ENCODE peak calls at places on chromosomes 2 and 18, in nine cellular contexts. One of them, this sample, is unnamed.

GRCh38 chr2:75053484-75054112 is 95.2 kb downstream of the POLE4 start:
- DNase-seq in activated T-helper 1 cell treated with anti-CD3 and anti-CD28 coated beads, Interleukin-12 subunit alpha, Interleukin-12 subunit beta, Interleukin-2, Interleukin-4 antibody, amounts not matched to agents 30 ng/mL and 10 ng/mL and 1 ng/mL, durations not matched to agents 14 hours and 24 hours and 36 hours: no peak
- DNase-seq in Panc1: no peak
- DNase-seq in activated CD4-positive, CD25-positive, alpha-beta regulatory T cell: no peak
- DNase-seq in NCI-H1092 treated with DMSO at 0.1 percent for 48 hours: peak
- DNase-seq in CD4-positive, alpha-beta memory T cell: no peak
- DNase-seq in non-pigmented ciliary epithelial cell: no peak
- DNase-seq in NCI-H2171 treated with DMSO at 0.1 percent for 48 hours: peak
- DNase-seq in substantia nigra: no peak
- DNase-seq in this sample: no peak

GRCh38 chr2:36670881-36671595 is 25.5 kb upstream of the VIT start:
- DNase-seq in activated T-helper 1 cell treated with anti-CD3 and anti-CD28 coated beads, Interleukin-12 subunit alpha, Interleukin-12 subunit beta, Interleukin-2, Interleukin-4 antibody, amounts not matched to agents 30 ng/mL and 10 ng/mL and 1 ng/mL, durations not matched to agents 14 hours and 24 hours and 36 hours: no peak
- DNase-seq in Panc1: no peak
- DNase-seq in activated CD4-positive, CD25-positive, alpha-beta regulatory T cell: no peak
- DNase-seq in NCI-H1092 treated with DMSO at 0.1 percent for 48 hours: no peak
- DNase-seq in CD4-positive, alpha-beta memory T cell: no peak
- DNase-seq in non-pigmented ciliary epithelial cell: no peak
- DNase-seq in NCI-H2171 treated with DMSO at 0.1 percent for 48 hours: no peak
- DNase-seq in substantia nigra: no peak
- DNase-seq in this sample: no peak

GRCh38 chr2:26757873-26758789 is 6.0 kb upstream of the SLC35F6 start:
- DNase-seq in activated T-helper 1 cell treated with anti-CD3 and anti-CD28 coated beads, Interleukin-12 subunit alpha, Interleukin-12 subunit beta, Interleukin-2, Interleukin-4 antibody, amounts not matched to agents 30 ng/mL and 10 ng/mL and 1 ng/mL, durations not matched to agents 14 hours and 24 hours and 36 hours: no peak
- DNase-seq in Panc1: peak
- DNase-seq in activated CD4-positive, CD25-positive, alpha-beta regulatory T cell: no peak
- DNase-seq in NCI-H1092 treated with DMSO at 0.1 percent for 48 hours: no peak
- DNase-seq in CD4-positive, alpha-beta memory T cell: no peak
- DNase-seq in non-pigmented ciliary epithelial cell: peak
- DNase-seq in NCI-H2171 treated with DMSO at 0.1 percent for 48 hours: no peak
- DNase-seq in substantia nigra: no peak
- DNase-seq in this sample: peak

GRCh38 chr18:75854174-75854573 is 426.7 kb upstream of the SMIM21 start:
- DNase-seq in activated T-helper 1 cell treated with anti-CD3 and anti-CD28 coated beads, Interleukin-12 subunit alpha, Interleukin-12 subunit beta, Interleukin-2, Interleukin-4 antibody, amounts not matched to agents 30 ng/mL and 10 ng/mL and 1 ng/mL, durations not matched to agents 14 hours and 24 hours and 36 hours: no peak
- DNase-seq in Panc1: no peak
- DNase-seq in activated CD4-positive, CD25-positive, alpha-beta regulatory T cell: no peak
- DNase-seq in NCI-H1092 treated with DMSO at 0.1 percent for 48 hours: no peak
- DNase-seq in CD4-positive, alpha-beta memory T cell: no peak
- DNase-seq in non-pigmented ciliary epithelial cell: no peak
- DNase-seq in NCI-H2171 treated with DMSO at 0.1 percent for 48 hours: peak
- DNase-seq in substantia nigra: no peak
- DNase-seq in this sample: no peak

GRCh38 chr2:239721991-239722759 is 303.0 kb downstream of the NDUFA10 start:
- DNase-seq in activated T-helper 1 cell treated with anti-CD3 and anti-CD28 coated beads, Interleukin-12 subunit alpha, Interleukin-12 subunit beta, Interleukin-2, Interleukin-4 antibody, amounts not matched to agents 30 ng/mL and 10 ng/mL and 1 ng/mL, durations not matched to agents 14 hours and 24 hours and 36 hours: no peak
- DNase-seq in Panc1: no peak
- DNase-seq in activated CD4-positive, CD25-positive, alpha-beta regulatory T cell: no peak
- DNase-seq in NCI-H1092 treated with DMSO at 0.1 percent for 48 hours: no peak
- DNase-seq in CD4-positive, alpha-beta memory T cell: no peak
- DNase-seq in non-pigmented ciliary epithelial cell: no peak
- DNase-seq in NCI-H2171 treated with DMSO at 0.1 percent for 48 hours: no peak
- DNase-seq in substantia nigra: no peak
- DNase-seq in this sample: no peak

GRCh38 chr2:240952496-240953246 is 45.7 kb upstream of the SNED1 start:
- DNase-seq in activated T-helper 1 cell treated with anti-CD3 and anti-CD28 coated beads, Interleukin-12 subunit alpha, Interleukin-12 subunit beta, Interleukin-2, Interleukin-4 antibody, amounts not matched to agents 30 ng/mL and 10 ng/mL and 1 ng/mL, durations not matched to agents 14 hours and 24 hours and 36 hours: no peak
- DNase-seq in Panc1: no peak
- DNase-seq in activated CD4-positive, CD25-positive, alpha-beta regulatory T cell: no peak
- DNase-seq in NCI-H1092 treated with DMSO at 0.1 percent for 48 hours: no peak
- DNase-seq in CD4-positive, alpha-beta memory T cell: no peak
- DNase-seq in non-pigmented ciliary epithelial cell: no peak
- DNase-seq in NCI-H2171 treated with DMSO at 0.1 percent for 48 hours: no peak
- DNase-seq in substantia nigra: no peak
- DNase-seq in this sample: peak

GRCh38 chr2:116585654-116586053 is 1228.8 kb upstream of the DDX18 start:
- DNase-seq in activated T-helper 1 cell treated with anti-CD3 and anti-CD28 coated beads, Interleukin-12 subunit alpha, Interleukin-12 subunit beta, Interleukin-2, Interleukin-4 antibody, amounts not matched to agents 30 ng/mL and 10 ng/mL and 1 ng/mL, durations not matched to agents 14 hours and 24 hours and 36 hours: no peak
- DNase-seq in Panc1: no peak
- DNase-seq in activated CD4-positive, CD25-positive, alpha-beta regulatory T cell: no peak
- DNase-seq in NCI-H1092 treated with DMSO at 0.1 percent for 48 hours: no peak
- DNase-seq in CD4-positive, alpha-beta memory T cell: no peak
- DNase-seq in non-pigmented ciliary epithelial cell: no peak
- DNase-seq in NCI-H2171 treated with DMSO at 0.1 percent for 48 hours: no peak
- DNase-seq in substantia nigra: no peak
- DNase-seq in this sample: no peak

GRCh38 chr2:218041302-218042165 is 27.5 kb upstream of the RUFY4 start:
- DNase-seq in activated T-helper 1 cell treated with anti-CD3 and anti-CD28 coated beads, Interleukin-12 subunit alpha, Interleukin-12 subunit beta, Interleukin-2, Interleukin-4 antibody, amounts not matched to agents 30 ng/mL and 10 ng/mL and 1 ng/mL, durations not matched to agents 14 hours and 24 hours and 36 hours: no peak
- DNase-seq in Panc1: no peak
- DNase-seq in activated CD4-positive, CD25-positive, alpha-beta regulatory T cell: no peak
- DNase-seq in NCI-H1092 treated with DMSO at 0.1 percent for 48 hours: no peak
- DNase-seq in CD4-positive, alpha-beta memory T cell: no peak
- DNase-seq in non-pigmented ciliary epithelial cell: no peak
- DNase-seq in NCI-H2171 treated with DMSO at 0.1 percent for 48 hours: no peak
- DNase-seq in substantia nigra: no peak
- DNase-seq in this sample: no peak

GRCh38 chr2:225584821-225585220 is 185.3 kb downstream of the NYAP2 start:
- DNase-seq in activated T-helper 1 cell treated with anti-CD3 and anti-CD28 coated beads, Interleukin-12 subunit alpha, Interleukin-12 subunit beta, Interleukin-2, Interleukin-4 antibody, amounts not matched to agents 30 ng/mL and 10 ng/mL and 1 ng/mL, durations not matched to agents 14 hours and 24 hours and 36 hours: no peak
- DNase-seq in Panc1: no peak
- DNase-seq in activated CD4-positive, CD25-positive, alpha-beta regulatory T cell: no peak
- DNase-seq in NCI-H1092 treated with DMSO at 0.1 percent for 48 hours: peak
- DNase-seq in CD4-positive, alpha-beta memory T cell: no peak
- DNase-seq in non-pigmented ciliary epithelial cell: no peak
- DNase-seq in NCI-H2171 treated with DMSO at 0.1 percent for 48 hours: peak
- DNase-seq in substantia nigra: no peak
- DNase-seq in this sample: no peak

GRCh38 chr2:101151859-101152194 is 645 bp upstream of the TBC1D8 start:
- DNase-seq in activated T-helper 1 cell treated with anti-CD3 and anti-CD28 coated beads, Interleukin-12 subunit alpha, Interleukin-12 subunit beta, Interleukin-2, Interleukin-4 antibody, amounts not matched to agents 30 ng/mL and 10 ng/mL and 1 ng/mL, durations not matched to agents 14 hours and 24 hours and 36 hours: no peak
- DNase-seq in Panc1: no peak
- DNase-seq in activated CD4-positive, CD25-positive, alpha-beta regulatory T cell: no peak
- DNase-seq in NCI-H1092 treated with DMSO at 0.1 percent for 48 hours: no peak
- DNase-seq in CD4-positive, alpha-beta memory T cell: no peak
- DNase-seq in non-pigmented ciliary epithelial cell: no peak
- DNase-seq in NCI-H2171 treated with DMSO at 0.1 percent for 48 hours: peak
- DNase-seq in substantia nigra: no peak
- DNase-seq in this sample: no peak

GRCh38 chr18:5600376-5601071 is 56.7 kb upstream of the EPB41L3 start:
- DNase-seq in activated T-helper 1 cell treated with anti-CD3 and anti-CD28 coated beads, Interleukin-12 subunit alpha, Interleukin-12 subunit beta, Interleukin-2, Interleukin-4 antibody, amounts not matched to agents 30 ng/mL and 10 ng/mL and 1 ng/mL, durations not matched to agents 14 hours and 24 hours and 36 hours: no peak
- DNase-seq in Panc1: no peak
- DNase-seq in activated CD4-positive, CD25-positive, alpha-beta regulatory T cell: no peak
- DNase-seq in NCI-H1092 treated with DMSO at 0.1 percent for 48 hours: peak
- DNase-seq in CD4-positive, alpha-beta memory T cell: no peak
- DNase-seq in non-pigmented ciliary epithelial cell: no peak
- DNase-seq in NCI-H2171 treated with DMSO at 0.1 percent for 48 hours: peak
- DNase-seq in substantia nigra: no peak
- DNase-seq in this sample: no peak

GRCh38 chr2:31384351-31384750 is 30.2 kb downstream of the XDH start:
- DNase-seq in activated T-helper 1 cell treated with anti-CD3 and anti-CD28 coated beads, Interleukin-12 subunit alpha, Interleukin-12 subunit beta, Interleukin-2, Interleukin-4 antibody, amounts not matched to agents 30 ng/mL and 10 ng/mL and 1 ng/mL, durations not matched to agents 14 hours and 24 hours and 36 hours: no peak
- DNase-seq in Panc1: no peak
- DNase-seq in activated CD4-positive, CD25-positive, alpha-beta regulatory T cell: no peak
- DNase-seq in NCI-H1092 treated with DMSO at 0.1 percent for 48 hours: no peak
- DNase-seq in CD4-positive, alpha-beta memory T cell: no peak
- DNase-seq in non-pigmented ciliary epithelial cell: peak
- DNase-seq in NCI-H2171 treated with DMSO at 0.1 percent for 48 hours: no peak
- DNase-seq in substantia nigra: no peak
- DNase-seq in this sample: no peak

GRCh38 chr2:36478999-36479398 is 119.0 kb downstream of the FEZ2 start:
- DNase-seq in activated T-helper 1 cell treated with anti-CD3 and anti-CD28 coated beads, Interleukin-12 subunit alpha, Interleukin-12 subunit beta, Interleukin-2, Interleukin-4 antibody, amounts not matched to agents 30 ng/mL and 10 ng/mL and 1 ng/mL, durations not matched to agents 14 hours and 24 hours and 36 hours: no peak
- DNase-seq in Panc1: no peak
- DNase-seq in activated CD4-positive, CD25-positive, alpha-beta regulatory T cell: no peak
- DNase-seq in NCI-H1092 treated with DMSO at 0.1 percent for 48 hours: no peak
- DNase-seq in CD4-positive, alpha-beta memory T cell: no peak
- DNase-seq in non-pigmented ciliary epithelial cell: no peak
- DNase-seq in NCI-H2171 treated with DMSO at 0.1 percent for 48 hours: no peak
- DNase-seq in substantia nigra: no peak
- DNase-seq in this sample: no peak

GRCh38 chr2:163768881-163769681 is 33.3 kb upstream of the FIGN start:
- DNase-seq in activated T-helper 1 cell treated with anti-CD3 and anti-CD28 coated beads, Interleukin-12 subunit alpha, Interleukin-12 subunit beta, Interleukin-2, Interleukin-4 antibody, amounts not matched to agents 30 ng/mL and 10 ng/mL and 1 ng/mL, durations not matched to agents 14 hours and 24 hours and 36 hours: no peak
- DNase-seq in Panc1: no peak
- DNase-seq in activated CD4-positive, CD25-positive, alpha-beta regulatory T cell: no peak
- DNase-seq in NCI-H1092 treated with DMSO at 0.1 percent for 48 hours: no peak
- DNase-seq in CD4-positive, alpha-beta memory T cell: no peak
- DNase-seq in non-pigmented ciliary epithelial cell: no peak
- DNase-seq in NCI-H2171 treated with DMSO at 0.1 percent for 48 hours: no peak
- DNase-seq in substantia nigra: no peak
- DNase-seq in this sample: no peak

GRCh38 chr2:10362096-10362897 is 59.6 kb downstream of the HPCAL1 start:
- DNase-seq in activated T-helper 1 cell treated with anti-CD3 and anti-CD28 coated beads, Interleukin-12 subunit alpha, Interleukin-12 subunit beta, Interleukin-2, Interleukin-4 antibody, amounts not matched to agents 30 ng/mL and 10 ng/mL and 1 ng/mL, durations not matched to agents 14 hours and 24 hours and 36 hours: no peak
- DNase-seq in Panc1: no peak
- DNase-seq in activated CD4-positive, CD25-positive, alpha-beta regulatory T cell: no peak
- DNase-seq in NCI-H1092 treated with DMSO at 0.1 percent for 48 hours: no peak
- DNase-seq in CD4-positive, alpha-beta memory T cell: no peak
- DNase-seq in non-pigmented ciliary epithelial cell: no peak
- DNase-seq in NCI-H2171 treated with DMSO at 0.1 percent for 48 hours: no peak
- DNase-seq in substantia nigra: no peak
- DNase-seq in this sample: no peak

GRCh38 chr18:7908686-7909299 is 341.7 kb downstream of the PTPRM start:
- DNase-seq in activated T-helper 1 cell treated with anti-CD3 and anti-CD28 coated beads, Interleukin-12 subunit alpha, Interleukin-12 subunit beta, Interleukin-2, Interleukin-4 antibody, amounts not matched to agents 30 ng/mL and 10 ng/mL and 1 ng/mL, durations not matched to agents 14 hours and 24 hours and 36 hours: no peak
- DNase-seq in Panc1: no peak
- DNase-seq in activated CD4-positive, CD25-positive, alpha-beta regulatory T cell: no peak
- DNase-seq in NCI-H1092 treated with DMSO at 0.1 percent for 48 hours: peak
- DNase-seq in CD4-positive, alpha-beta memory T cell: no peak
- DNase-seq in non-pigmented ciliary epithelial cell: no peak
- DNase-seq in NCI-H2171 treated with DMSO at 0.1 percent for 48 hours: peak
- DNase-seq in substantia nigra: no peak
- DNase-seq in this sample: no peak

GRCh38 chr2:135299656-135300244 is 231.3 kb downstream of the ZRANB3 start:
- DNase-seq in activated T-helper 1 cell treated with anti-CD3 and anti-CD28 coated beads, Interleukin-12 subunit alpha, Interleukin-12 subunit beta, Interleukin-2, Interleukin-4 antibody, amounts not matched to agents 30 ng/mL and 10 ng/mL and 1 ng/mL, durations not matched to agents 14 hours and 24 hours and 36 hours: no peak
- DNase-seq in Panc1: no peak
- DNase-seq in activated CD4-positive, CD25-positive, alpha-beta regulatory T cell: no peak
- DNase-seq in NCI-H1092 treated with DMSO at 0.1 percent for 48 hours: no peak
- DNase-seq in CD4-positive, alpha-beta memory T cell: no peak
- DNase-seq in non-pigmented ciliary epithelial cell: peak
- DNase-seq in NCI-H2171 treated with DMSO at 0.1 percent for 48 hours: no peak
- DNase-seq in substantia nigra: no peak
- DNase-seq in this sample: no peak

GRCh38 chr18:33577688-33578370 is at the start of gene ASXL3:
- DNase-seq in activated T-helper 1 cell treated with anti-CD3 and anti-CD28 coated beads, Interleukin-12 subunit alpha, Interleukin-12 subunit beta, Interleukin-2, Interleukin-4 antibody, amounts not matched to agents 30 ng/mL and 10 ng/mL and 1 ng/mL, durations not matched to agents 14 hours and 24 hours and 36 hours: no peak
- DNase-seq in Panc1: no peak
- DNase-seq in activated CD4-positive, CD25-positive, alpha-beta regulatory T cell: no peak
- DNase-seq in NCI-H1092 treated with DMSO at 0.1 percent for 48 hours: peak
- DNase-seq in CD4-positive, alpha-beta memory T cell: no peak
- DNase-seq in non-pigmented ciliary epithelial cell: no peak
- DNase-seq in NCI-H2171 treated with DMSO at 0.1 percent for 48 hours: peak
- DNase-seq in substantia nigra: peak
- DNase-seq in this sample: no peak

GRCh38 chr2:66693007-66693965 is 258.4 kb downstream of the MEIS1 start:
- DNase-seq in activated T-helper 1 cell treated with anti-CD3 and anti-CD28 coated beads, Interleukin-12 subunit alpha, Interleukin-12 subunit beta, Interleukin-2, Interleukin-4 antibody, amounts not matched to agents 30 ng/mL and 10 ng/mL and 1 ng/mL, durations not matched to agents 14 hours and 24 hours and 36 hours: no peak
- DNase-seq in Panc1: no peak
- DNase-seq in activated CD4-positive, CD25-positive, alpha-beta regulatory T cell: no peak
- DNase-seq in NCI-H1092 treated with DMSO at 0.1 percent for 48 hours: no peak
- DNase-seq in CD4-positive, alpha-beta memory T cell: no peak
- DNase-seq in non-pigmented ciliary epithelial cell: no peak
- DNase-seq in NCI-H2171 treated with DMSO at 0.1 percent for 48 hours: no peak
- DNase-seq in substantia nigra: no peak
- DNase-seq in this sample: no peak

GRCh38 chr2:127125821-127126220 is 18.9 kb upstream of the BIN1 start:
- DNase-seq in activated T-helper 1 cell treated with anti-CD3 and anti-CD28 coated beads, Interleukin-12 subunit alpha, Interleukin-12 subunit beta, Interleukin-2, Interleukin-4 antibody, amounts not matched to agents 30 ng/mL and 10 ng/mL and 1 ng/mL, durations not matched to agents 14 hours and 24 hours and 36 hours: no peak
- DNase-seq in Panc1: no peak
- DNase-seq in activated CD4-positive, CD25-positive, alpha-beta regulatory T cell: no peak
- DNase-seq in NCI-H1092 treated with DMSO at 0.1 percent for 48 hours: no peak
- DNase-seq in CD4-positive, alpha-beta memory T cell: no peak
- DNase-seq in non-pigmented ciliary epithelial cell: no peak
- DNase-seq in NCI-H2171 treated with DMSO at 0.1 percent for 48 hours: no peak
- DNase-seq in substantia nigra: no peak
- DNase-seq in this sample: no peak

GRCh38 chr2:84849271-84849952 is 31.5 kb downstream of the TRABD2A start:
- DNase-seq in activated T-helper 1 cell treated with anti-CD3 and anti-CD28 coated beads, Interleukin-12 subunit alpha, Interleukin-12 subunit beta, Interleukin-2, Interleukin-4 antibody, amounts not matched to agents 30 ng/mL and 10 ng/mL and 1 ng/mL, durations not matched to agents 14 hours and 24 hours and 36 hours: peak
- DNase-seq in Panc1: no peak
- DNase-seq in activated CD4-positive, CD25-positive, alpha-beta regulatory T cell: no peak
- DNase-seq in NCI-H1092 treated with DMSO at 0.1 percent for 48 hours: no peak
- DNase-seq in CD4-positive, alpha-beta memory T cell: peak
- DNase-seq in non-pigmented ciliary epithelial cell: no peak
- DNase-seq in NCI-H2171 treated with DMSO at 0.1 percent for 48 hours: peak
- DNase-seq in substantia nigra: no peak
- DNase-seq in this sample: peak

GRCh38 chr2:182650704-182651103 is 65.4 kb upstream of the DNAJC10 start:
- DNase-seq in activated T-helper 1 cell treated with anti-CD3 and anti-CD28 coated beads, Interleukin-12 subunit alpha, Interleukin-12 subunit beta, Interleukin-2, Interleukin-4 antibody, amounts not matched to agents 30 ng/mL and 10 ng/mL and 1 ng/mL, durations not matched to agents 14 hours and 24 hours and 36 hours: no peak
- DNase-seq in Panc1: peak
- DNase-seq in activated CD4-positive, CD25-positive, alpha-beta regulatory T cell: no peak
- DNase-seq in NCI-H1092 treated with DMSO at 0.1 percent for 48 hours: peak
- DNase-seq in CD4-positive, alpha-beta memory T cell: peak
- DNase-seq in non-pigmented ciliary epithelial cell: no peak
- DNase-seq in NCI-H2171 treated with DMSO at 0.1 percent for 48 hours: peak
- DNase-seq in substantia nigra: no peak
- DNase-seq in this sample: no peak

GRCh38 chr18:11487390-11487789 is 122.0 kb upstream of the SLC35G4 start:
- DNase-seq in activated T-helper 1 cell treated with anti-CD3 and anti-CD28 coated beads, Interleukin-12 subunit alpha, Interleukin-12 subunit beta, Interleukin-2, Interleukin-4 antibody, amounts not matched to agents 30 ng/mL and 10 ng/mL and 1 ng/mL, durations not matched to agents 14 hours and 24 hours and 36 hours: no peak
- DNase-seq in Panc1: no peak
- DNase-seq in activated CD4-positive, CD25-positive, alpha-beta regulatory T cell: no peak
- DNase-seq in NCI-H1092 treated with DMSO at 0.1 percent for 48 hours: no peak
- DNase-seq in CD4-positive, alpha-beta memory T cell: no peak
- DNase-seq in non-pigmented ciliary epithelial cell: no peak
- DNase-seq in NCI-H2171 treated with DMSO at 0.1 percent for 48 hours: no peak
- DNase-seq in substantia nigra: no peak
- DNase-seq in this sample: no peak

GRCh38 chr2:101697794-101698418 is 399 bp downstream of the MAP4K4 start:
- DNase-seq in activated T-helper 1 cell treated with anti-CD3 and anti-CD28 coated beads, Interleukin-12 subunit alpha, Interleukin-12 subunit beta, Interleukin-2, Interleukin-4 antibody, amounts not matched to agents 30 ng/mL and 10 ng/mL and 1 ng/mL, durations not matched to agents 14 hours and 24 hours and 36 hours: no peak
- DNase-seq in Panc1: no peak
- DNase-seq in activated CD4-positive, CD25-positive, alpha-beta regulatory T cell: no peak
- DNase-seq in NCI-H1092 treated with DMSO at 0.1 percent for 48 hours: no peak
- DNase-seq in CD4-positive, alpha-beta memory T cell: peak
- DNase-seq in non-pigmented ciliary epithelial cell: no peak
- DNase-seq in NCI-H2171 treated with DMSO at 0.1 percent for 48 hours: no peak
- DNase-seq in substantia nigra: no peak
- DNase-seq in this sample: no peak

GRCh38 chr2:42196403-42197267 is 27.5 kb downstream of the EML4 start:
- DNase-seq in activated T-helper 1 cell treated with anti-CD3 and anti-CD28 coated beads, Interleukin-12 subunit alpha, Interleukin-12 subunit beta, Interleukin-2, Interleukin-4 antibody, amounts not matched to agents 30 ng/mL and 10 ng/mL and 1 ng/mL, durations not matched to agents 14 hours and 24 hours and 36 hours: peak
- DNase-seq in Panc1: no peak
- DNase-seq in activated CD4-positive, CD25-positive, alpha-beta regulatory T cell: peak
- DNase-seq in NCI-H1092 treated with DMSO at 0.1 percent for 48 hours: peak
- DNase-seq in CD4-positive, alpha-beta memory T cell: peak
- DNase-seq in non-pigmented ciliary epithelial cell: no peak
- DNase-seq in NCI-H2171 treated with DMSO at 0.1 percent for 48 hours: peak
- DNase-seq in substantia nigra: no peak
- DNase-seq in this sample: no peak

GRCh38 chr2:240964854-240965295 is 33.5 kb upstream of the SNED1 start:
- DNase-seq in activated T-helper 1 cell treated with anti-CD3 and anti-CD28 coated beads, Interleukin-12 subunit alpha, Interleukin-12 subunit beta, Interleukin-2, Interleukin-4 antibody, amounts not matched to agents 30 ng/mL and 10 ng/mL and 1 ng/mL, durations not matched to agents 14 hours and 24 hours and 36 hours: no peak
- DNase-seq in Panc1: no peak
- DNase-seq in activated CD4-positive, CD25-positive, alpha-beta regulatory T cell: no peak
- DNase-seq in NCI-H1092 treated with DMSO at 0.1 percent for 48 hours: no peak
- DNase-seq in CD4-positive, alpha-beta memory T cell: no peak
- DNase-seq in non-pigmented ciliary epithelial cell: no peak
- DNase-seq in NCI-H2171 treated with DMSO at 0.1 percent for 48 hours: no peak
- DNase-seq in substantia nigra: no peak
- DNase-seq in this sample: peak

GRCh38 chr2:96146881-96147592 is 1.8 kb upstream of the DUSP2 start:
- DNase-seq in activated T-helper 1 cell treated with anti-CD3 and anti-CD28 coated beads, Interleukin-12 subunit alpha, Interleukin-12 subunit beta, Interleukin-2, Interleukin-4 antibody, amounts not matched to agents 30 ng/mL and 10 ng/mL and 1 ng/mL, durations not matched to agents 14 hours and 24 hours and 36 hours: no peak
- DNase-seq in Panc1: no peak
- DNase-seq in activated CD4-positive, CD25-positive, alpha-beta regulatory T cell: no peak
- DNase-seq in NCI-H1092 treated with DMSO at 0.1 percent for 48 hours: no peak
- DNase-seq in CD4-positive, alpha-beta memory T cell: no peak
- DNase-seq in non-pigmented ciliary epithelial cell: no peak
- DNase-seq in NCI-H2171 treated with DMSO at 0.1 percent for 48 hours: peak
- DNase-seq in substantia nigra: no peak
- DNase-seq in this sample: peak

GRCh38 chr2:241307055-241307454 is 8.4 kb downstream of the HDLBP start:
- DNase-seq in activated T-helper 1 cell treated with anti-CD3 and anti-CD28 coated beads, Interleukin-12 subunit alpha, Interleukin-12 subunit beta, Interleukin-2, Interleukin-4 antibody, amounts not matched to agents 30 ng/mL and 10 ng/mL and 1 ng/mL, durations not matched to agents 14 hours and 24 hours and 36 hours: no peak
- DNase-seq in Panc1: no peak
- DNase-seq in activated CD4-positive, CD25-positive, alpha-beta regulatory T cell: no peak
- DNase-seq in NCI-H1092 treated with DMSO at 0.1 percent for 48 hours: no peak
- DNase-seq in CD4-positive, alpha-beta memory T cell: peak
- DNase-seq in non-pigmented ciliary epithelial cell: no peak
- DNase-seq in NCI-H2171 treated with DMSO at 0.1 percent for 48 hours: no peak
- DNase-seq in substantia nigra: no peak
- DNase-seq in this sample: no peak

GRCh38 chr18:50356036-50356945 is 18.6 kb upstream of the SKA1 start:
- DNase-seq in activated T-helper 1 cell treated with anti-CD3 and anti-CD28 coated beads, Interleukin-12 subunit alpha, Interleukin-12 subunit beta, Interleukin-2, Interleukin-4 antibody, amounts not matched to agents 30 ng/mL and 10 ng/mL and 1 ng/mL, durations not matched to agents 14 hours and 24 hours and 36 hours: no peak
- DNase-seq in Panc1: no peak
- DNase-seq in activated CD4-positive, CD25-positive, alpha-beta regulatory T cell: no peak
- DNase-seq in NCI-H1092 treated with DMSO at 0.1 percent for 48 hours: no peak
- DNase-seq in CD4-positive, alpha-beta memory T cell: no peak
- DNase-seq in non-pigmented ciliary epithelial cell: no peak
- DNase-seq in NCI-H2171 treated with DMSO at 0.1 percent for 48 hours: no peak
- DNase-seq in substantia nigra: no peak
- DNase-seq in this sample: no peak

GRCh38 chr2:215137741-215138340 is 585 bp downstream of the ABCA12 start:
- DNase-seq in activated T-helper 1 cell treated with anti-CD3 and anti-CD28 coated beads, Interleukin-12 subunit alpha, Interleukin-12 subunit beta, Interleukin-2, Interleukin-4 antibody, amounts not matched to agents 30 ng/mL and 10 ng/mL and 1 ng/mL, durations not matched to agents 14 hours and 24 hours and 36 hours: no peak
- DNase-seq in Panc1: no peak
- DNase-seq in activated CD4-positive, CD25-positive, alpha-beta regulatory T cell: no peak
- DNase-seq in NCI-H1092 treated with DMSO at 0.1 percent for 48 hours: no peak
- DNase-seq in CD4-positive, alpha-beta memory T cell: no peak
- DNase-seq in non-pigmented ciliary epithelial cell: peak
- DNase-seq in NCI-H2171 treated with DMSO at 0.1 percent for 48 hours: peak
- DNase-seq in substantia nigra: no peak
- DNase-seq in this sample: no peak

GRCh38 chr18:75158465-75159237 is 50.3 kb downstream of the PTGR3 start:
- DNase-seq in activated T-helper 1 cell treated with anti-CD3 and anti-CD28 coated beads, Interleukin-12 subunit alpha, Interleukin-12 subunit beta, Interleukin-2, Interleukin-4 antibody, amounts not matched to agents 30 ng/mL and 10 ng/mL and 1 ng/mL, durations not matched to agents 14 hours and 24 hours and 36 hours: no peak
- DNase-seq in Panc1: no peak
- DNase-seq in activated CD4-positive, CD25-positive, alpha-beta regulatory T cell: no peak
- DNase-seq in NCI-H1092 treated with DMSO at 0.1 percent for 48 hours: no peak
- DNase-seq in CD4-positive, alpha-beta memory T cell: no peak
- DNase-seq in non-pigmented ciliary epithelial cell: no peak
- DNase-seq in NCI-H2171 treated with DMSO at 0.1 percent for 48 hours: no peak
- DNase-seq in substantia nigra: no peak
- DNase-seq in this sample: no peak

This sample was measured in natural killer cell treated with Interleukin-12 subunit alpha and Interleukin-12 subunit beta and Interleukin-15 and Interleukin-18, amount 100 ng/mL, for 72 hours.